ENCODE peak calls at places on chromosome 18, in ten cellular contexts. E, N, M, K, L, X, V, U, T and H are unnamed samples.
A peak's percentile ranks its signal among the peaks of the same experiment; 100 is the strongest.

GRCh38 chr18:3062798-3063563 is 50.0 kb upstream of the LPIN2 start:
- DNase-seq in E (peak; percentile 68), N (peak; percentile 79), M (peak; percentile 85), K (no peak), L (peak; percentile 15), X (peak; percentile 74), V (no peak), U (peak; percentile 84), T (peak; percentile 75), H (peak; percentile 81)

GRCh38 chr18:10461989-10462388 is 7.6 kb downstream of the APCDD1 start:
- DNase-seq in E (no peak), N (no peak), M (no peak), K (no peak), L (no peak), X (no peak), V (no peak), U (no peak), T (no peak), H (no peak)

GRCh38 chr18:26091047-26091630 is 726 bp upstream of the SS18 start:
- DNase-seq in E (peak; percentile 59), N (peak; percentile 88), M (no peak), K (peak; percentile 50), L (no peak), X (no peak), V (no peak), U (peak; percentile 70), T (peak; percentile 58), H (peak; percentile 48)

GRCh38 chr18:48622911-48623431 is 84.1 kb downstream of the CTIF start:
- DNase-seq in E (no peak), N (no peak), M (no peak), K (no peak), L (peak; percentile 61), X (no peak), V (no peak), U (no peak), T (no peak), H (no peak)

GRCh38 chr18:27244259-27244658 is 59.2 kb upstream of the CHST9 start:
- DNase-seq in E (no peak), N (no peak), M (no peak), K (no peak), L (no peak), X (no peak), V (no peak), U (no peak), T (no peak), H (no peak)

GRCh38 chr18:39594206-39594605 is 2028.6 kb upstream of the CELF4 start:
- DNase-seq in E (no peak), N (no peak), M (no peak), K (no peak), L (no peak), X (no peak), V (no peak), U (no peak), T (no peak), H (no peak)

GRCh38 chr18:1408331-1408835 is 503.7 kb downstream of the ADCYAP1 start:
- DNase-seq in E (no peak), N (no peak), M (no peak), K (no peak), L (no peak), X (no peak), V (no peak), U (no peak), T (no peak), H (no peak)

GRCh38 chr18:31513189-31513907 is 15.4 kb downstream of the DSG2 start:
- DNase-seq in E (no peak), N (no peak), M (no peak), K (peak; percentile 32), L (peak; percentile 48), X (no peak), V (no peak), U (no peak), T (no peak), H (no peak)

GRCh38 chr18:24368749-24369148 is 28.9 kb downstream of the OSBPL1A start:
- DNase-seq in E (no peak), N (no peak), M (no peak), K (no peak), L (peak; percentile 20), X (no peak), V (no peak), U (no peak), T (no peak), H (no peak)

GRCh38 chr18:71398530-71398929 is 1109.7 kb downstream of the SOCS6 start:
- DNase-seq in E (no peak), N (no peak), M (no peak), K (no peak), L (no peak), X (no peak), V (no peak), U (peak; percentile 54), T (no peak), H (no peak)

GRCh38 chr18:56267334-56267733 is 371.1 kb downstream of the TXNL1 start:
- DNase-seq in E (no peak), N (peak; percentile 54), M (peak; percentile 59), K (no peak), L (no peak), X (no peak), V (no peak), U (no peak), T (no peak), H (no peak)

GRCh38 chr18:37497836-37498518 is 67.6 kb downstream of the CELF4 start:
- DNase-seq in E (no peak), N (no peak), M (no peak), K (no peak), L (no peak), X (no peak), V (no peak), U (no peak), T (no peak), H (no peak)

GRCh38 chr18:23574611-23575308 is 11.5 kb downstream of the NPC1 start:
- DNase-seq in E (no peak), N (no peak), M (no peak), K (no peak), L (no peak), X (no peak), V (no peak), U (no peak), T (no peak), H (no peak)

GRCh38 chr18:47283476-47283875 is 32.0 kb upstream of the SKOR2 start:
- DNase-seq in E (no peak), N (no peak), M (no peak), K (no peak), L (peak; percentile 33), X (no peak), V (no peak), U (no peak), T (no peak), H (no peak)

GRCh38 chr18:67217551-67218166 is 298.9 kb downstream of the DSEL start:
- DNase-seq in E (peak; percentile 31), N (peak; percentile 71), M (peak; percentile 34), K (peak; percentile 1), L (peak; percentile 78), X (peak; percentile 29), V (no peak), U (peak; percentile 80), T (peak; percentile 42), H (peak; percentile 86)

GRCh38 chr18:39701071-39701783 is 2135.6 kb upstream of the CELF4 start:
- DNase-seq in E (no peak), N (no peak), M (no peak), K (no peak), L (peak; percentile 8), X (no peak), V (no peak), U (no peak), T (no peak), H (no peak)

GRCh38 chr18:77811510-77811909 is 561.9 kb downstream of the GALR1 start:
- DNase-seq in E (no peak), N (no peak), M (no peak), K (no peak), L (no peak), X (peak; percentile 53), V (no peak), U (no peak), T (no peak), H (no peak)

GRCh38 chr18:35827275-35827929 is 145.1 kb upstream of the RMP24 start:
- DNase-seq in E (no peak), N (no peak), M (no peak), K (no peak), L (no peak), X (no peak), V (no peak), U (no peak), T (no peak), H (no peak)
- H3K4me3 ChIP-seq in E (no peak overlapping the region), N (no peak overlapping the region), M (no peak overlapping the region), K (no peak overlapping the region), L (no peak overlapping the region), X (no peak overlapping the region), V (no peak overlapping the region), U (no peak overlapping the region), T (no peak overlapping the region), H (no peak overlapping the region)

GRCh38 chr18:80086281-80086680 is 22.8 kb upstream of the ADNP2 start:
- DNase-seq in E (no peak), N (no peak), M (no peak), K (no peak), L (peak; percentile 49), X (no peak), V (no peak), U (no peak), T (no peak), H (no peak)
- TF ChIP-seq POLR2A in E (no peak), N (no peak), M (no peak), K (no peak), L (no peak), X (no peak), V (no peak), U (no peak), T (no peak), H (no peak)

GRCh38 chr18:61743775-61744531 is 148.9 kb downstream of the RNF152 start:
- DNase-seq in E (peak; percentile 59), N (no peak), M (no peak), K (no peak), L (peak; percentile 46), X (no peak), V (no peak), U (peak; percentile 60), T (no peak), H (no peak)
- H3K27ac ChIP-seq in E (peak overlapping the region; percentile 93), N (peak overlapping the region; percentile 39), M (no peak overlapping the region), K (no peak overlapping the region), L (no peak overlapping the region), X (no peak overlapping the region), V (peak overlapping the region; percentile 18), U (peak overlapping the region; percentile 71), T (peak overlapping the region; percentile 54), H (peak overlapping the region; percentile 79)

DNA sequence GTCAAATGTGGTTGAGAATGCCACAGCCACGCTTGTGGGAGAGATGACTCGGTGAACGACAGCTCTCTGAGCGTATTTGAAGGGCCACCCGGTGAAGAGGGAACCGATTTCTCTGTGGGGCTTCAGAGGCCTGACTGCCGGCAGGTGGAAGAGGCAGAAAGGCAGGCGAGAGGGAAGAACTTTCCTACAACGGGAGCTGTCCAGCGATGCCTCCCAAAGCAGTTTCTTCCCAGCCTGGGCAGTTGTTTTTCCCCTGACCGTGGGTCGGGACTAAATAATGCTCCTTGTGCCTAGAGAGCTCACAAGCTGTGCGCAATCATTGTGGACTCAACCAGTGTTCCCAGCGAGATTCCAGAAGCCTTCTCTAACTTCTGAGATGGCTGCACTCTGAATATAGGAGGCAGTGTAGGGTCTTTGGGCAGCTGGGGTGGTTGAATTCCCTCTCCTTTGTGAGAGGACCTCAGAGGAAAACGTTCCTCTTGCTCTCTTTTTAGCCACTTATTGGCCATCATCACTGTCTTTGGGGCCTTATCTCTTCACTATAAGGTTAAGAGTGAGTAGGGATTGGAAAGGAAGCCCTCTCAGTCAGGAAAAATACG is 702 bp downstream of the SEC11C start:
- DNase-seq in E (no peak), N (peak; percentile 64), M (peak; percentile 32), K (peak; percentile 34), L (peak; percentile 51), X (peak; percentile 33), V (no peak), U (peak; percentile 28), T (peak; percentile 28), H (no peak)
- H3K4me3 ChIP-seq in E (peak overlapping the region; percentile 99), N (peak overlapping the region; percentile 89), M (peak overlapping the region; percentile 84), K (peak overlapping the region; percentile 75), L (peak overlapping the region; percentile 78), X (peak overlapping the region; percentile 48), V (peak overlapping the region; percentile 83), U (peak overlapping the region; percentile 95), T (peak overlapping the region; percentile 82), H (peak overlapping the region; percentile 86)